ENCODE peak calls at places on chromosomes 5 and 9, in ten cellular contexts. One of them, this sample, is unnamed.

GRCh38 chr9:92656537-92656925 is 13.4 kb downstream of the IPPK start:
- DNase-seq in kidney tubule cell: no peak
- DNase-seq in M059J: no peak
- DNase-seq in EL: no peak
- DNase-seq in mesenteric fat pad: no peak
- DNase-seq in endothelial cell: no peak
- DNase-seq in RKO: no peak
- DNase-seq in Calu3: no peak
- DNase-seq in HT1080: no peak
- DNase-seq in germinal center: no peak
- DNase-seq in this sample: no peak

GRCh38 chr5:175895701-175896102 is 24.3 kb downstream of the CPLX2 start:
- DNase-seq in kidney tubule cell: no peak
- DNase-seq in M059J: peak; percentile 71
- DNase-seq in EL: no peak
- DNase-seq in mesenteric fat pad: no peak
- DNase-seq in endothelial cell: no peak
- DNase-seq in RKO: no peak
- DNase-seq in Calu3: no peak
- DNase-seq in HT1080: peak; percentile 78
- DNase-seq in germinal center: peak; percentile 74
- DNase-seq in this sample: peak; percentile 79

GRCh38 chr5:2686725-2687124 is 64.8 kb downstream of the IRX2 start:
- DNase-seq in kidney tubule cell: no peak
- DNase-seq in M059J: no peak
- DNase-seq in EL: no peak
- DNase-seq in mesenteric fat pad: no peak
- DNase-seq in endothelial cell: no peak
- DNase-seq in RKO: no peak
- DNase-seq in Calu3: no peak
- DNase-seq in HT1080: no peak
- DNase-seq in germinal center: no peak
- DNase-seq in this sample: no peak

GRCh38 chr9:122954253-122954691 is 13.5 kb downstream of the RABGAP1 start:
- DNase-seq in kidney tubule cell: peak; percentile 27
- DNase-seq in M059J: peak; percentile 72
- DNase-seq in EL: peak; percentile 52
- DNase-seq in mesenteric fat pad: no peak
- DNase-seq in endothelial cell: no peak
- DNase-seq in RKO: no peak
- DNase-seq in Calu3: no peak
- DNase-seq in HT1080: peak; percentile 36
- DNase-seq in germinal center: no peak
- DNase-seq in this sample: no peak

GRCh38 chr5:103094737-103095136 is 25.2 kb downstream of the GIN1 start:
- DNase-seq in kidney tubule cell: no peak
- DNase-seq in M059J: no peak
- DNase-seq in EL: no peak
- DNase-seq in mesenteric fat pad: no peak
- DNase-seq in endothelial cell: no peak
- DNase-seq in RKO: no peak
- DNase-seq in Calu3: no peak
- DNase-seq in HT1080: no peak
- DNase-seq in germinal center: no peak
- DNase-seq in this sample: no peak

GRCh38 chr9:136517012-136517743 is 28.7 kb downstream of the NOTCH1 start:
- DNase-seq in kidney tubule cell: no peak
- DNase-seq in M059J: no peak
- DNase-seq in EL: no peak
- DNase-seq in mesenteric fat pad: no peak
- DNase-seq in endothelial cell: no peak
- DNase-seq in RKO: no peak
- DNase-seq in Calu3: no peak
- DNase-seq in HT1080: no peak
- DNase-seq in germinal center: no peak
- DNase-seq in this sample: no peak

GRCh38 chr5:170885779-170886178 is 24.0 kb downstream of the RANBP17 start:
- DNase-seq in kidney tubule cell: peak; percentile 53
- DNase-seq in M059J: no peak
- DNase-seq in EL: no peak
- DNase-seq in mesenteric fat pad: no peak
- DNase-seq in endothelial cell: peak; percentile 7
- DNase-seq in RKO: no peak
- DNase-seq in Calu3: no peak
- DNase-seq in HT1080: no peak
- DNase-seq in germinal center: no peak
- DNase-seq in this sample: no peak

GRCh38 chr9:120619751-120620655 is 40.0 kb upstream of the CDK5RAP2 start:
- DNase-seq in kidney tubule cell: peak; percentile 70
- DNase-seq in M059J: peak; percentile 71
- DNase-seq in EL: peak; percentile 66
- DNase-seq in mesenteric fat pad: no peak
- DNase-seq in endothelial cell: peak; percentile 56
- DNase-seq in RKO: peak; percentile 82
- DNase-seq in Calu3: peak; percentile 54
- DNase-seq in HT1080: peak; percentile 69
- DNase-seq in germinal center: peak; percentile 76
- DNase-seq in this sample: peak; percentile 61

GRCh38 chr5:5092149-5092548 is 48.0 kb upstream of the ADAMTS16 start:
- DNase-seq in kidney tubule cell: no peak
- DNase-seq in M059J: no peak
- DNase-seq in EL: no peak
- DNase-seq in mesenteric fat pad: no peak
- DNase-seq in endothelial cell: no peak
- DNase-seq in RKO: no peak
- DNase-seq in Calu3: no peak
- DNase-seq in HT1080: no peak
- DNase-seq in germinal center: no peak
- DNase-seq in this sample: no peak

GRCh38 chr9:76245518-76245917 is 148.7 kb downstream of the RFK start:
- DNase-seq in kidney tubule cell: no peak
- DNase-seq in M059J: no peak
- DNase-seq in EL: no peak
- DNase-seq in mesenteric fat pad: no peak
- DNase-seq in endothelial cell: no peak
- DNase-seq in RKO: no peak
- DNase-seq in Calu3: no peak
- DNase-seq in HT1080: no peak
- DNase-seq in germinal center: no peak
- DNase-seq in this sample: no peak

GRCh38 chr5:172531704-172532026 is 77.3 kb upstream of the SH3PXD2B start:
- DNase-seq in kidney tubule cell: no peak
- DNase-seq in M059J: no peak
- DNase-seq in EL: no peak
- DNase-seq in mesenteric fat pad: peak; percentile 65
- DNase-seq in endothelial cell: no peak
- DNase-seq in RKO: no peak
- DNase-seq in Calu3: no peak
- DNase-seq in HT1080: no peak
- DNase-seq in germinal center: no peak
- DNase-seq in this sample: no peak

GRCh38 chr5:101278011-101278687 is 375.1 kb upstream of the ST8SIA4 start:
- DNase-seq in kidney tubule cell: peak; percentile 71
- DNase-seq in M059J: peak; percentile 40
- DNase-seq in EL: no peak
- DNase-seq in mesenteric fat pad: no peak
- DNase-seq in endothelial cell: no peak
- DNase-seq in RKO: peak; percentile 77
- DNase-seq in Calu3: no peak
- DNase-seq in HT1080: peak; percentile 63
- DNase-seq in germinal center: no peak
- DNase-seq in this sample: no peak